ENCODE peak calls at places on chromosomes 7 and 10, in seven cellular contexts. One of them, this sample, is unnamed.

GRCh38 chr7:150668472-150668911 is 17.0 kb upstream of the GIMAP2 start:
- DNase-seq in GM12878: peak; percentile 99
- DNase-seq in CD8-positive, alpha-beta memory T cell: peak; percentile 85
- DNase-seq in fibroblast of pulmonary artery: no peak
- DNase-seq in cardiac muscle cell: no peak
- DNase-seq in AG09309: no peak
- DNase-seq in GM12865: peak; percentile 95
- DNase-seq in this sample: no peak

GRCh38 chr7:70143089-70144044 is 545.1 kb downstream of the AUTS2 start:
- DNase-seq in GM12878: no peak
- DNase-seq in CD8-positive, alpha-beta memory T cell: no peak
- DNase-seq in fibroblast of pulmonary artery: no peak
- DNase-seq in cardiac muscle cell: peak; percentile 27
- DNase-seq in AG09309: peak; percentile 73
- DNase-seq in GM12865: no peak
- DNase-seq in this sample: no peak

GRCh38 chr10:110410329-110411046 is 87.2 kb upstream of the DUSP5 start:
- DNase-seq in GM12878: no peak
- DNase-seq in CD8-positive, alpha-beta memory T cell: no peak
- DNase-seq in fibroblast of pulmonary artery: peak; percentile 95
- DNase-seq in cardiac muscle cell: peak; percentile 94
- DNase-seq in AG09309: peak; percentile 97
- DNase-seq in GM12865: no peak
- DNase-seq in this sample: peak; percentile 98

GRCh38 chr7:69739182-69739581 is 140.9 kb downstream of the AUTS2 start:
- DNase-seq in GM12878: peak; percentile 87
- DNase-seq in CD8-positive, alpha-beta memory T cell: no peak
- DNase-seq in fibroblast of pulmonary artery: no peak
- DNase-seq in cardiac muscle cell: no peak
- DNase-seq in AG09309: no peak
- DNase-seq in GM12865: peak; percentile 92
- DNase-seq in this sample: peak; percentile 75

GRCh38 chr10:3400368-3400767 is 227.8 kb upstream of the PITRM1 start:
- DNase-seq in GM12878: no peak
- DNase-seq in CD8-positive, alpha-beta memory T cell: no peak
- DNase-seq in fibroblast of pulmonary artery: peak; percentile 25
- DNase-seq in cardiac muscle cell: no peak
- DNase-seq in AG09309: no peak
- DNase-seq in GM12865: no peak
- DNase-seq in this sample: no peak

GRCh38 chr7:101586971-101587370 is 42.1 kb downstream of the MYL10 start:
- DNase-seq in GM12878: no peak
- DNase-seq in CD8-positive, alpha-beta memory T cell: no peak
- DNase-seq in fibroblast of pulmonary artery: no peak
- DNase-seq in cardiac muscle cell: no peak
- DNase-seq in AG09309: no peak
- DNase-seq in GM12865: no peak
- DNase-seq in this sample: no peak

GRCh38 chr10:78672898-78673297 is 395.9 kb upstream of the ZMIZ1 start:
- DNase-seq in GM12878: no peak
- DNase-seq in CD8-positive, alpha-beta memory T cell: no peak
- DNase-seq in fibroblast of pulmonary artery: no peak
- DNase-seq in cardiac muscle cell: no peak
- DNase-seq in AG09309: peak; percentile 42
- DNase-seq in GM12865: no peak
- DNase-seq in this sample: peak; percentile 62

GRCh38 chr10:114697061-114697598 is 39.1 kb upstream of the ABLIM1 start:
- DNase-seq in GM12878: no peak
- DNase-seq in CD8-positive, alpha-beta memory T cell: no peak
- DNase-seq in fibroblast of pulmonary artery: no peak
- DNase-seq in cardiac muscle cell: no peak
- DNase-seq in AG09309: peak; percentile 82
- DNase-seq in GM12865: no peak
- DNase-seq in this sample: peak; percentile 60

GRCh38 chr10:26839966-26840627 is 20.7 kb downstream of the ABI1 start:
- DNase-seq in GM12878: no peak
- DNase-seq in CD8-positive, alpha-beta memory T cell: no peak
- DNase-seq in fibroblast of pulmonary artery: no peak
- DNase-seq in cardiac muscle cell: no peak
- DNase-seq in AG09309: no peak
- DNase-seq in GM12865: no peak
- DNase-seq in this sample: no peak

GRCh38 chr7:92669616-92670153 is 79.5 kb upstream of the FAM133B start:
- DNase-seq in GM12878: no peak
- DNase-seq in CD8-positive, alpha-beta memory T cell: no peak
- DNase-seq in fibroblast of pulmonary artery: no peak
- DNase-seq in cardiac muscle cell: no peak
- DNase-seq in AG09309: no peak
- DNase-seq in GM12865: peak; percentile 43
- DNase-seq in this sample: peak; percentile 85

GRCh38 chr10:5951721-5952407 is 25.5 kb downstream of the IL15RA start:
- DNase-seq in GM12878: no peak
- DNase-seq in CD8-positive, alpha-beta memory T cell: no peak
- DNase-seq in fibroblast of pulmonary artery: no peak
- DNase-seq in cardiac muscle cell: no peak
- DNase-seq in AG09309: no peak
- DNase-seq in GM12865: no peak
- DNase-seq in this sample: peak; percentile 36

GRCh38 chr10:81179324-81179723 is 641.6 kb downstream of the SH2D4B start:
- DNase-seq in GM12878: no peak
- DNase-seq in CD8-positive, alpha-beta memory T cell: no peak
- DNase-seq in fibroblast of pulmonary artery: no peak
- DNase-seq in cardiac muscle cell: no peak
- DNase-seq in AG09309: no peak
- DNase-seq in GM12865: no peak
- DNase-seq in this sample: no peak

DNA sequence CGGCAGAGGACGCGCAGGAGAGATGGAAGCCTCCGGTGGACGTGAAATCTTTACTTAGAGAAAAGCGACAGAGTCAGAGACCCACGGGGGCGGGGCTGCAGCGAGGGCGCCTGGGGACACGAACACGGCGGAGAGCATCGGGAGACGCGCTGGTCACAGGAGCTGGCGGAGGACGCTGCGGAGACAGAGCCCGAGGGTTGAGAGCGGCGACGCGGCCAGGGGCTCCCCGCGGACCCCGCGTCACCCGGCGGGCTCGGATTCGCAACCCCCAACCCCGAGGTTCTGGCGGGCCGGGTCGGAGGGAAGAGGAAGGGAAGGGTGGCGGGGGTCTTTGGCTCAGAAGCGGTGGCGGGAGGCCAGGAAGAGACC is 11.3 kb downstream of the CALY start:
- DNase-seq in GM12878: no peak
- DNase-seq in CD8-positive, alpha-beta memory T cell: no peak
- DNase-seq in fibroblast of pulmonary artery: no peak
- DNase-seq in cardiac muscle cell: no peak
- DNase-seq in AG09309: no peak
- DNase-seq in GM12865: no peak
- DNase-seq in this sample: no peak
- H3K4me3 ChIP-seq in GM12878: no peak overlapping the region
- H3K4me3 ChIP-seq in CD8-positive, alpha-beta memory T cell: peak overlapping the region; percentile 4
- H3K4me3 ChIP-seq in fibroblast of pulmonary artery: peak overlapping the region; percentile 29
- H3K4me3 ChIP-seq in cardiac muscle cell: peak overlapping the region; percentile 28
- H3K4me3 ChIP-seq in AG09309: peak overlapping the region; percentile 38
- H3K4me3 ChIP-seq in GM12865: no peak overlapping the region
- H3K4me3 ChIP-seq in this sample: peak overlapping the region; percentile 21

GRCh38 chr7:143383642-143383957 is 2.5 kb downstream of the ZYX start:
- DNase-seq in GM12878: no peak
- DNase-seq in CD8-positive, alpha-beta memory T cell: no peak
- DNase-seq in fibroblast of pulmonary artery: no peak
- DNase-seq in cardiac muscle cell: peak; percentile 9
- DNase-seq in AG09309: no peak
- DNase-seq in GM12865: no peak
- DNase-seq in this sample: no peak

GRCh38 chr7:143385891-143386781 is 5.0 kb downstream of the ZYX start:
- DNase-seq in GM12878: no peak
- DNase-seq in CD8-positive, alpha-beta memory T cell: peak; percentile 61
- DNase-seq in fibroblast of pulmonary artery: peak; percentile 65
- DNase-seq in cardiac muscle cell: peak; percentile 68
- DNase-seq in AG09309: no peak
- DNase-seq in GM12865: no peak
- DNase-seq in this sample: no peak

GRCh38 chr7:143382791-143383641 is 1.9 kb downstream of the ZYX start:
- DNase-seq in GM12878: no peak
- DNase-seq in CD8-positive, alpha-beta memory T cell: no peak
- DNase-seq in fibroblast of pulmonary artery: no peak
- DNase-seq in cardiac muscle cell: peak; percentile 17
- DNase-seq in AG09309: no peak
- DNase-seq in GM12865: no peak
- DNase-seq in this sample: no peak

GRCh38 chr7:143384148-143384547 is 3.0 kb downstream of the ZYX start:
- DNase-seq in GM12878: no peak
- DNase-seq in CD8-positive, alpha-beta memory T cell: no peak
- DNase-seq in fibroblast of pulmonary artery: peak; percentile 66
- DNase-seq in cardiac muscle cell: peak; percentile 70
- DNase-seq in AG09309: no peak
- DNase-seq in GM12865: no peak
- DNase-seq in this sample: no peak

DNA sequence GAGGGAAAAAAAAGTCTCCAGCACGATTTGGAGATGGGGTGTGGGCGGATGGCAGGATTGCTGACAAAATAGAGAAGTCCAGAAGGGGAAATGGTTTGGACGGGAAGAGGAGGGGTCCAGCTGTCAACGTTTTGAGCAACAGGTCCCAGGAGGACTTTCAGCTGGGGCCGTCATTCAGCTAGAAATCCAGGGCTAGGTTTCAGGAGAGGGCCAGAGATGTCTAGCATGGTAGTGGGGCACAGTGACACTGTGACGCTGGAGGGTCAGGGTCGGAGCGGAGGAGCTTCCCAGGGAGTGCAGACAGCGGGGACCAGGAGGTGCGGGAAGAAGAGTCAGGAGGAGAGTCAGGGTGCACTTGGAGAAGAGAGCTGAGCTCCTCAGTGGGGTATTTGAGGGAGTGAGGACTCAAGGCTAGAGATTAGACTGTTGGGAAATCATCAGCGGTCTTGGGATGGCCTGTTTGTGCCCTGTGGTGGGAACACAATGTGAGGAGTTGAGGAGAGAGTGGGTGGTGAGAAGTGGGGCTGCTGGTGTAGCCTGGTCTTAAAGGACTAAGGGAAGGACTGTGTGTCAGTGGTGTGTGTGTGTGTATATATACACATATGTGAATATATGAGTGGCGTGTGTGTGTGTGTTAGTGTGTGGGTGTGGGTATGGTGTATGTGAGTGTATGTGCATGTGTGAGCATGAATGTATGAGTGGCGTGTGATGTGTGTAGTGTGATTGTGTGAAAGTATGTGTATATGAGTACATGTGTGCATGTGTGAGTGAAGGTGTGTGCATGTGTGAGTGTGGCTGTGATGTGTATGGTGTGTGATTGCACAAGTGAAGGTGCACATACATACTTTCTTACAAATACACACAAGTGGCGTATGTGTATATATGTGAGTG is 3.8 kb downstream of the ZYX start:
- DNase-seq in GM12878: no peak
- DNase-seq in CD8-positive, alpha-beta memory T cell: no peak
- DNase-seq in fibroblast of pulmonary artery: peak; percentile 65
- DNase-seq in cardiac muscle cell: peak; percentile 81
- DNase-seq in AG09309: no peak
- DNase-seq in GM12865: no peak
- DNase-seq in this sample: no peak
- H3K4me3 ChIP-seq in GM12878: peak overlapping the region; percentile 53
- H3K4me3 ChIP-seq in CD8-positive, alpha-beta memory T cell: no peak overlapping the region
- H3K4me3 ChIP-seq in fibroblast of pulmonary artery: peak overlapping the region; percentile 95
- H3K4me3 ChIP-seq in cardiac muscle cell: no peak overlapping the region
- H3K4me3 ChIP-seq in AG09309: peak overlapping the region; percentile 39
- H3K4me3 ChIP-seq in GM12865: no peak overlapping the region
- H3K4me3 ChIP-seq in this sample: no peak overlapping the region

GRCh38 chr7:143295870-143296269 is 7.7 kb downstream of the CASP2 start:
- DNase-seq in GM12878: no peak
- DNase-seq in CD8-positive, alpha-beta memory T cell: no peak
- DNase-seq in fibroblast of pulmonary artery: peak; percentile 52
- DNase-seq in cardiac muscle cell: peak; percentile 54
- DNase-seq in AG09309: peak; percentile 31
- DNase-seq in GM12865: no peak
- DNase-seq in this sample: no peak

GRCh38 chr7:143290293-143290692 is 2.1 kb downstream of the CASP2 start:
- DNase-seq in GM12878: no peak
- DNase-seq in CD8-positive, alpha-beta memory T cell: no peak
- DNase-seq in fibroblast of pulmonary artery: no peak
- DNase-seq in cardiac muscle cell: no peak
- DNase-seq in AG09309: no peak
- DNase-seq in GM12865: no peak
- DNase-seq in this sample: no peak

GRCh38 chr7:143289421-143289820 is 1.3 kb downstream of the CASP2 start:
- DNase-seq in GM12878: no peak
- DNase-seq in CD8-positive, alpha-beta memory T cell: no peak
- DNase-seq in fibroblast of pulmonary artery: no peak
- DNase-seq in cardiac muscle cell: no peak
- DNase-seq in AG09309: no peak
- DNase-seq in GM12865: no peak
- DNase-seq in this sample: no peak

GRCh38 chr7:143296686-143297085 is 8.5 kb downstream of the CASP2 start:
- DNase-seq in GM12878: no peak
- DNase-seq in CD8-positive, alpha-beta memory T cell: no peak
- DNase-seq in fibroblast of pulmonary artery: no peak
- DNase-seq in cardiac muscle cell: no peak
- DNase-seq in AG09309: peak; percentile 14
- DNase-seq in GM12865: no peak
- DNase-seq in this sample: no peak

GRCh38 chr7:143292873-143293272 is 4.7 kb downstream of the CASP2 start:
- DNase-seq in GM12878: no peak
- DNase-seq in CD8-positive, alpha-beta memory T cell: no peak
- DNase-seq in fibroblast of pulmonary artery: no peak
- DNase-seq in cardiac muscle cell: no peak
- DNase-seq in AG09309: no peak
- DNase-seq in GM12865: no peak
- DNase-seq in this sample: no peak
- H3K4me3 ChIP-seq in GM12878: no peak overlapping the region
- H3K4me3 ChIP-seq in CD8-positive, alpha-beta memory T cell: no peak overlapping the region
- H3K4me3 ChIP-seq in fibroblast of pulmonary artery: no peak overlapping the region
- H3K4me3 ChIP-seq in cardiac muscle cell: no peak overlapping the region
- H3K4me3 ChIP-seq in AG09309: no peak overlapping the region
- H3K4me3 ChIP-seq in GM12865: no peak overlapping the region
- H3K4me3 ChIP-seq in this sample: no peak overlapping the region

GRCh38 chr7:121081327-121081936 is 92.9 kb downstream of the CPED1 start:
- DNase-seq in GM12878: peak; percentile 5
- DNase-seq in CD8-positive, alpha-beta memory T cell: peak; percentile 42
- DNase-seq in fibroblast of pulmonary artery: peak; percentile 87
- DNase-seq in cardiac muscle cell: peak; percentile 83
- DNase-seq in AG09309: peak; percentile 61
- DNase-seq in GM12865: peak; percentile 53
- DNase-seq in this sample: peak; percentile 70

GRCh38 chr7:121080913-121081326 is 92.4 kb downstream of the CPED1 start:
- DNase-seq in GM12878: no peak
- DNase-seq in CD8-positive, alpha-beta memory T cell: no peak
- DNase-seq in fibroblast of pulmonary artery: no peak
- DNase-seq in cardiac muscle cell: no peak
- DNase-seq in AG09309: no peak
- DNase-seq in GM12865: no peak
- DNase-seq in this sample: no peak

GRCh38 chr7:121080257-121080912 is 91.9 kb downstream of the CPED1 start:
- DNase-seq in GM12878: no peak
- DNase-seq in CD8-positive, alpha-beta memory T cell: no peak
- DNase-seq in fibroblast of pulmonary artery: no peak
- DNase-seq in cardiac muscle cell: no peak
- DNase-seq in AG09309: no peak
- DNase-seq in GM12865: no peak
- DNase-seq in this sample: no peak

GRCh38 chr7:121078701-121079227 is 90.3 kb downstream of the CPED1 start:
- DNase-seq in GM12878: no peak
- DNase-seq in CD8-positive, alpha-beta memory T cell: no peak
- DNase-seq in fibroblast of pulmonary artery: no peak
- DNase-seq in cardiac muscle cell: no peak
- DNase-seq in AG09309: no peak
- DNase-seq in GM12865: no peak
- DNase-seq in this sample: no peak

GRCh38 chr7:121079425-121080169 is 91.1 kb downstream of the CPED1 start:
- DNase-seq in GM12878: no peak
- DNase-seq in CD8-positive, alpha-beta memory T cell: no peak
- DNase-seq in fibroblast of pulmonary artery: peak; percentile 53
- DNase-seq in cardiac muscle cell: peak; percentile 34
- DNase-seq in AG09309: no peak
- DNase-seq in GM12865: no peak
- DNase-seq in this sample: peak; percentile 18
- H3K4me3 ChIP-seq in GM12878: no peak overlapping the region
- H3K4me3 ChIP-seq in CD8-positive, alpha-beta memory T cell: no peak overlapping the region
- H3K4me3 ChIP-seq in fibroblast of pulmonary artery: no peak overlapping the region
- H3K4me3 ChIP-seq in cardiac muscle cell: no peak overlapping the region
- H3K4me3 ChIP-seq in AG09309: no peak overlapping the region
- H3K4me3 ChIP-seq in GM12865: no peak overlapping the region
- H3K4me3 ChIP-seq in this sample: no peak overlapping the region

This sample was measured in bronchial epithelial cell.